ENCODE peak calls at places on chromosomes 7 and 10, in nine cellular contexts. One of them, this sample, is unnamed.

GRCh38 chr7:7682856-7683255 is 35.6 kb downstream of the RPA3 start:
- DNase-seq in stomach: no peak
- DNase-seq in HCT116: no peak
- DNase-seq in uterus: no peak
- DNase-seq in heart left ventricle: no peak
- DNase-seq in prostate gland: no peak
- DNase-seq in ovary: no peak
- DNase-seq in A549: no peak
- DNase-seq in thyroid gland: no peak
- DNase-seq in this sample: no peak

GRCh38 chr7:156668130-156668741 is 27.7 kb downstream of the RNF32 start:
- DNase-seq in stomach: peak; percentile 71
- DNase-seq in prostate gland: no peak
- DNase-seq in uterus: no peak
- DNase-seq in A549: no peak
- DNase-seq in heart left ventricle: no peak
- DNase-seq in thyroid gland: no peak
- DNase-seq in ovary: no peak
- DNase-seq in HCT116: no peak
- DNase-seq in this sample: no peak

GRCh38 chr10:98346847-98347246 is 68.1 kb downstream of the PYROXD2 start:
- DNase-seq in HCT116: no peak
- DNase-seq in heart left ventricle: no peak
- DNase-seq in prostate gland: no peak
- DNase-seq in ovary: no peak
- DNase-seq in stomach: no peak
- DNase-seq in A549: no peak
- DNase-seq in uterus: no peak
- DNase-seq in thyroid gland: no peak
- DNase-seq in this sample: no peak

GRCh38 chr7:43083091-43083490 is 29.4 kb upstream of the HECW1 start:
- DNase-seq in HCT116: no peak
- DNase-seq in stomach: no peak
- DNase-seq in A549: no peak
- DNase-seq in thyroid gland: no peak
- DNase-seq in heart left ventricle: no peak
- DNase-seq in prostate gland: no peak
- DNase-seq in ovary: no peak
- DNase-seq in uterus: no peak
- DNase-seq in this sample: no peak

GRCh38 chr10:44981172-44982113 is 2.8 kb upstream of the DEPP1 start:
- DNase-seq in thyroid gland: no peak
- DNase-seq in ovary: peak; percentile 9
- DNase-seq in stomach: no peak
- DNase-seq in HCT116: peak; percentile 73
- DNase-seq in uterus: peak; percentile 66
- DNase-seq in A549: peak; percentile 63
- DNase-seq in prostate gland: no peak
- DNase-seq in heart left ventricle: peak; percentile 73
- DNase-seq in this sample: peak; percentile 73

GRCh38 chr10:132572545-132572937 is 35.0 kb downstream of the INPP5A start:
- DNase-seq in heart left ventricle: no peak
- DNase-seq in uterus: no peak
- DNase-seq in ovary: no peak
- DNase-seq in prostate gland: no peak
- DNase-seq in stomach: no peak
- DNase-seq in A549: peak; percentile 23
- DNase-seq in thyroid gland: peak; percentile 85
- DNase-seq in HCT116: no peak
- DNase-seq in this sample: no peak

GRCh38 chr10:117135026-117135372 is 3.1 kb downstream of the VAX1 start:
- DNase-seq in ovary: no peak
- DNase-seq in thyroid gland: no peak
- DNase-seq in stomach: no peak
- DNase-seq in uterus: no peak
- DNase-seq in A549: no peak
- DNase-seq in prostate gland: no peak
- DNase-seq in HCT116: no peak
- DNase-seq in heart left ventricle: no peak
- DNase-seq in this sample: no peak

GRCh38 chr10:6130851-6131470 is 42.1 kb downstream of the RBM17 start:
- DNase-seq in prostate gland: no peak
- DNase-seq in heart left ventricle: no peak
- DNase-seq in uterus: no peak
- DNase-seq in HCT116: no peak
- DNase-seq in A549: no peak
- DNase-seq in stomach: no peak
- DNase-seq in thyroid gland: no peak
- DNase-seq in ovary: no peak
- DNase-seq in this sample: no peak

GRCh38 chr10:47098964-47099363 is 187.7 kb downstream of the PTPN20 start:
- DNase-seq in ovary: no peak
- DNase-seq in uterus: no peak
- DNase-seq in stomach: no peak
- DNase-seq in A549: no peak
- DNase-seq in thyroid gland: no peak
- DNase-seq in prostate gland: no peak
- DNase-seq in HCT116: no peak
- DNase-seq in heart left ventricle: no peak
- DNase-seq in this sample: no peak

DNA sequence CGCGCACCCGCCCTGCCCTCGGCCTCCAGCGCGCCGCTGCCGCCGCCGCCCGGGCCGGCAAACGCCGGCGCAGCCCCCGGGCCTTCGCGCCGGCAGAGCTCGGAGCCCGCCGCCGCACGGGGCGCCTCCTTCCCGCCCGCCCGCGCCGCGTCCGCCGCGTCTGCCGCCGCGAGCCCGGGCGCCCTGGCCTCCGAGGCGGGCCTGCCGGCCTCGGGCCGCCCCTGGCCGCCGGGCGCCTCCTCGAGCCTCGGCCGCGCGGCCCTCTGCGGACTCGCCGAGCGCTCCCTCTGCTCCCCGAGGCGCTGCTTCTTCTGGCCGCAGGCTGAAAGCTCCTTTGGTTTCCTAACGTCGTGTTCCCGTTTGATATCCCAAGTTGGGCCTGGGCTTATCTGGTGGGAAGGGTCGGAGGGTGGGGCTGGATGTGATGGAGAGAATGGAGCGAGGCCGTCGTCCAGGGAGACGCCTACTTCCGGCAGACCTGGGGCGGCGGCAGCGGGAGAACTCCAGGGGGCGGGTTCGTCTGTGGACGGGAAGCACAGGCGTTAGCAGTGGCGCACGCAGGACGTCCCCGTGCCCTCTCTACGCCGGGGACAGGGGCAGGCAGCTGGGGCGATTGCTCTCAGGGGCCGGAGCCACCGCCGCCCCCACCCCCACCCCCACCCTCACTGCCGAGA is 221.0 kb downstream of the PHTF2 start:
- DNase-seq in heart left ventricle: peak; percentile 96
- DNase-seq in stomach: peak; percentile 88
- DNase-seq in prostate gland: peak; percentile 91
- DNase-seq in ovary: peak; percentile 94
- DNase-seq in thyroid gland: peak; percentile 93
- DNase-seq in uterus: peak; percentile 92
- DNase-seq in HCT116: peak; percentile 23
- DNase-seq in A549: peak; percentile 93
- DNase-seq in this sample: peak; percentile 95
- TF ChIP-seq POLR2A in heart left ventricle: peak; percentile 9
- TF ChIP-seq POLR2A in stomach: no peak
- TF ChIP-seq POLR2A in prostate gland: peak; percentile 38
- TF ChIP-seq POLR2A in ovary: peak; percentile 84
- TF ChIP-seq POLR2A in thyroid gland: peak; percentile 88
- TF ChIP-seq POLR2A in uterus: peak; percentile 64
- TF ChIP-seq POLR2A in HCT116: peak; percentile 14
- TF ChIP-seq POLR2A in A549: peak; percentile 68
- TF ChIP-seq POLR2A in this sample: peak; percentile 65

GRCh38 chr10:96041146-96041545 is 2.2 kb upstream of the CCNJ start:
- DNase-seq in A549: no peak
- DNase-seq in stomach: no peak
- DNase-seq in ovary: no peak
- DNase-seq in uterus: no peak
- DNase-seq in heart left ventricle: no peak
- DNase-seq in thyroid gland: no peak
- DNase-seq in prostate gland: no peak
- DNase-seq in HCT116: no peak
- DNase-seq in this sample: no peak

GRCh38 chr10:96043157-96043894 is at the start of gene CCNJ:
- DNase-seq in A549: peak; percentile 93
- DNase-seq in thyroid gland: peak; percentile 89
- DNase-seq in uterus: peak; percentile 83
- DNase-seq in heart left ventricle: peak; percentile 93
- DNase-seq in ovary: peak; percentile 82
- DNase-seq in stomach: peak; percentile 91
- DNase-seq in HCT116: peak; percentile 77
- DNase-seq in prostate gland: peak; percentile 87
- DNase-seq in this sample: peak; percentile 93

GRCh38 chr10:96046546-96046945 is 3.2 kb downstream of the CCNJ start:
- DNase-seq in thyroid gland: no peak
- DNase-seq in ovary: no peak
- DNase-seq in A549: no peak
- DNase-seq in prostate gland: no peak
- DNase-seq in uterus: no peak
- DNase-seq in heart left ventricle: no peak
- DNase-seq in stomach: no peak
- DNase-seq in HCT116: no peak
- DNase-seq in this sample: no peak

GRCh38 chr10:96044686-96045085 is 1.3 kb downstream of the CCNJ start:
- DNase-seq in ovary: no peak
- DNase-seq in A549: no peak
- DNase-seq in prostate gland: no peak
- DNase-seq in uterus: no peak
- DNase-seq in stomach: no peak
- DNase-seq in heart left ventricle: no peak
- DNase-seq in thyroid gland: no peak
- DNase-seq in HCT116: no peak
- DNase-seq in this sample: no peak

GRCh38 chr10:96043895-96044580 is 655 bp downstream of the CCNJ start:
- DNase-seq in ovary: peak; percentile 25
- DNase-seq in uterus: peak; percentile 24
- DNase-seq in A549: peak; percentile 53
- DNase-seq in prostate gland: peak; percentile 29
- DNase-seq in stomach: peak; percentile 52
- DNase-seq in heart left ventricle: peak; percentile 61
- DNase-seq in HCT116: no peak
- DNase-seq in thyroid gland: peak; percentile 51
- DNase-seq in this sample: peak; percentile 43
- TF ChIP-seq POLR2A in ovary: no peak
- TF ChIP-seq POLR2A in uterus: no peak
- TF ChIP-seq POLR2A in A549: no peak
- TF ChIP-seq POLR2A in prostate gland: no peak
- TF ChIP-seq POLR2A in stomach: no peak
- TF ChIP-seq POLR2A in heart left ventricle: no peak
- TF ChIP-seq POLR2A in HCT116: no peak
- TF ChIP-seq POLR2A in thyroid gland: no peak
- TF ChIP-seq POLR2A in this sample: no peak

GRCh38 chr10:86711237-86711956 is 43.1 kb downstream of the LDB3 start:
- DNase-seq in A549: peak; percentile 88
- DNase-seq in stomach: peak; percentile 90
- DNase-seq in HCT116: peak; percentile 54
- DNase-seq in thyroid gland: peak; percentile 92
- DNase-seq in ovary: peak; percentile 89
- DNase-seq in uterus: peak; percentile 85
- DNase-seq in heart left ventricle: peak; percentile 90
- DNase-seq in prostate gland: peak; percentile 84
- DNase-seq in this sample: peak; percentile 98
- TF ChIP-seq POLR2A in A549: peak; percentile 58
- TF ChIP-seq POLR2A in stomach: no peak
- TF ChIP-seq POLR2A in HCT116: no peak
- TF ChIP-seq POLR2A in thyroid gland: peak; percentile 87
- TF ChIP-seq POLR2A in ovary: peak; percentile 75
- TF ChIP-seq POLR2A in uterus: peak; percentile 87
- TF ChIP-seq POLR2A in heart left ventricle: no peak
- TF ChIP-seq POLR2A in prostate gland: peak; percentile 72
- TF ChIP-seq POLR2A in this sample: peak; percentile 51

GRCh38 chr10:103661951-103662405 is 168.5 kb downstream of the NEURL1 start:
- DNase-seq in uterus: no peak
- DNase-seq in HCT116: no peak
- DNase-seq in ovary: no peak
- DNase-seq in heart left ventricle: no peak
- DNase-seq in prostate gland: no peak
- DNase-seq in stomach: no peak
- DNase-seq in A549: no peak
- DNase-seq in thyroid gland: peak; percentile 27
- DNase-seq in this sample: no peak

GRCh38 chr10:103663802-103664201 is 170.3 kb downstream of the NEURL1 start:
- DNase-seq in heart left ventricle: peak; percentile 77
- DNase-seq in ovary: no peak
- DNase-seq in prostate gland: peak; percentile 63
- DNase-seq in HCT116: no peak
- DNase-seq in thyroid gland: peak; percentile 77
- DNase-seq in uterus: no peak
- DNase-seq in A549: no peak
- DNase-seq in stomach: peak; percentile 70
- DNase-seq in this sample: no peak

GRCh38 chr10:103660364-103661197 is 167.1 kb downstream of the NEURL1 start:
- DNase-seq in uterus: no peak
- DNase-seq in A549: no peak
- DNase-seq in ovary: peak; percentile 55
- DNase-seq in thyroid gland: peak; percentile 39
- DNase-seq in HCT116: no peak
- DNase-seq in stomach: peak; percentile 48
- DNase-seq in prostate gland: peak; percentile 26
- DNase-seq in heart left ventricle: peak; percentile 51
- DNase-seq in this sample: no peak

GRCh38 chr10:103659674-103660363 is 166.3 kb downstream of the NEURL1 start:
- DNase-seq in A549: no peak
- DNase-seq in heart left ventricle: peak; percentile 72
- DNase-seq in HCT116: no peak
- DNase-seq in stomach: peak; percentile 79
- DNase-seq in uterus: peak; percentile 82
- DNase-seq in prostate gland: peak; percentile 77
- DNase-seq in thyroid gland: peak; percentile 86
- DNase-seq in ovary: peak; percentile 73
- DNase-seq in this sample: peak; percentile 99

GRCh38 chr10:103661198-103661950 is 167.9 kb downstream of the NEURL1 start:
- DNase-seq in A549: no peak
- DNase-seq in heart left ventricle: peak; percentile 90
- DNase-seq in thyroid gland: peak; percentile 91
- DNase-seq in prostate gland: peak; percentile 83
- DNase-seq in ovary: peak; percentile 93
- DNase-seq in stomach: peak; percentile 75
- DNase-seq in HCT116: no peak
- DNase-seq in uterus: peak; percentile 97
- DNase-seq in this sample: no peak
- TF ChIP-seq POLR2A in A549: no peak
- TF ChIP-seq POLR2A in heart left ventricle: no peak
- TF ChIP-seq POLR2A in thyroid gland: peak; percentile 76
- TF ChIP-seq POLR2A in prostate gland: peak; percentile 68
- TF ChIP-seq POLR2A in ovary: peak; percentile 87
- TF ChIP-seq POLR2A in stomach: no peak
- TF ChIP-seq POLR2A in HCT116: no peak
- TF ChIP-seq POLR2A in uterus: peak; percentile 95
- TF ChIP-seq POLR2A in this sample: no peak